ENCODE peak calls at places on chromosomes 11 and 22, in nine cellular contexts. P, L, J, W, Y, H, G, X and D are unnamed samples.

GRCh38 chr11:125263268-125263790 is 98.8 kb downstream of the PKNOX2 start:
- DNase-seq in P (peak; percentile 60), L (no peak), J (no peak), W (no peak), Y (peak; percentile 85), H (peak; percentile 68), G (peak; percentile 89), X (peak; percentile 54), D (peak; percentile 94)

GRCh38 chr11:3165152-3165705 is at the start of gene OSBPL5:
- DNase-seq in P (peak; percentile 64), L (peak; percentile 61), J (no peak), W (peak; percentile 61), Y (peak; percentile 87), H (peak; percentile 81), G (peak; percentile 88), X (peak; percentile 79), D (no peak)

GRCh38 chr11:75214411-75214821 is 26.2 kb upstream of the TPBGL start:
- DNase-seq in P (peak; percentile 81), L (peak; percentile 81), J (peak; percentile 67), W (peak; percentile 85), Y (peak; percentile 80), H (peak; percentile 38), G (peak; percentile 86), X (peak; percentile 96), D (peak; percentile 91)

GRCh38 chr11:17277024-17277584 is 565 bp downstream of the NUCB2 start:
- DNase-seq in P (no peak), L (peak; percentile 55), J (no peak), W (no peak), Y (no peak), H (no peak), G (no peak), X (no peak), D (no peak)

GRCh38 chr22:38104084-38104483 is 6.4 kb downstream of the BAIAP2L2 start:
- DNase-seq in P (no peak), L (peak; percentile 24), J (no peak), W (no peak), Y (no peak), H (no peak), G (no peak), X (peak; percentile 44), D (no peak)

GRCh38 chr11:79400717-79401330 is 40.0 kb downstream of the TENM4 start:
- DNase-seq in P (peak; percentile 74), L (peak; percentile 61), J (no peak), W (peak; percentile 43), Y (no peak), H (peak; percentile 6), G (no peak), X (peak; percentile 60), D (no peak)

GRCh38 chr11:122367809-122368231 is 251.8 kb upstream of the BLID start:
- DNase-seq in P (peak; percentile 44), L (no peak), J (no peak), W (no peak), Y (peak; percentile 41), H (peak; percentile 6), G (no peak), X (peak; percentile 77), D (no peak)

GRCh38 chr11:44765676-44766075 is 38.9 kb downstream of the TSPAN18 start:
- DNase-seq in P (no peak), L (no peak), J (no peak), W (no peak), Y (no peak), H (no peak), G (no peak), X (no peak), D (no peak)

GRCh38 chr11:82701847-82702520 is 31.7 kb downstream of the FAM181B start:
- DNase-seq in P (peak; percentile 29), L (peak; percentile 35), J (no peak), W (peak; percentile 10), Y (no peak), H (peak; percentile 22), G (no peak), X (peak; percentile 64), D (peak; percentile 56)

GRCh38 chr11:116339306-116339705 is 433.5 kb downstream of the BUD13 start:
- DNase-seq in P (no peak), L (no peak), J (no peak), W (no peak), Y (no peak), H (no peak), G (no peak), X (no peak), D (no peak)

GRCh38 chr11:134343646-134344045 is 11.9 kb downstream of the GLB1L2 start:
- DNase-seq in P (no peak), L (no peak), J (no peak), W (no peak), Y (no peak), H (no peak), G (no peak), X (no peak), D (no peak)

GRCh38 chr22:31969789-31970489 is 25.6 kb downstream of the YWHAH start:
- DNase-seq in P (peak; percentile 70), L (peak; percentile 68), J (peak; percentile 61), W (peak; percentile 87), Y (peak; percentile 47), H (peak; percentile 31), G (peak; percentile 64), X (peak; percentile 73), D (peak; percentile 58)

GRCh38 chr11:27456140-27456801 is 16.3 kb downstream of the LGR4 start:
- DNase-seq in P (no peak), L (peak; percentile 24), J (no peak), W (no peak), Y (no peak), H (no peak), G (no peak), X (no peak), D (no peak)

GRCh38 chr11:79744941-79745340 is 304.1 kb upstream of the TENM4 start:
- DNase-seq in P (no peak), L (no peak), J (no peak), W (no peak), Y (no peak), H (no peak), G (no peak), X (no peak), D (no peak)

GRCh38 chr11:45209904-45210699 is 63.7 kb downstream of the PRDM11 start:
- DNase-seq in P (peak; percentile 55), L (no peak), J (no peak), W (no peak), Y (peak; percentile 79), H (peak; percentile 29), G (peak; percentile 77), X (peak; percentile 75), D (peak; percentile 23)

GRCh38 chr22:42561856-42562255 is 8.1 kb downstream of the SERHL2 start:
- DNase-seq in P (no peak), L (no peak), J (no peak), W (no peak), Y (no peak), H (no peak), G (no peak), X (no peak), D (no peak)